ENCODE peak calls at places on chromosomes 2 and 18, in eight cellular contexts. V, N, K, L, E, J, M and A are unnamed samples.

GRCh38 chr18:31512203-31512764 is 14.3 kb downstream of the DSG2 start:
- DNase-seq in V (no peak), N (no peak), K (peak), L (no peak), E (no peak), J (no peak), M (no peak), A (no peak)

GRCh38 chr2:175015340-175015739 is 10.2 kb upstream of the CHN1 start:
- DNase-seq in V (no peak), N (no peak), K (no peak), L (no peak), E (no peak), J (no peak), M (no peak), A (no peak)

GRCh38 chr2:216777637-216778273 is 82.1 kb downstream of the TNP1 start:
- DNase-seq in V (no peak), N (no peak), K (peak), L (peak), E (peak), J (no peak), M (peak), A (no peak)

GRCh38 chr2:42135381-42136312 is 33.5 kb upstream of the EML4 start:
- DNase-seq in V (no peak), N (no peak), K (no peak), L (no peak), E (no peak), J (no peak), M (no peak), A (peak)

GRCh38 chr2:37907480-37908070 is 17.5 kb upstream of the RMDN2 start:
- DNase-seq in V (no peak), N (no peak), K (no peak), L (no peak), E (no peak), J (no peak), M (no peak), A (no peak)

GRCh38 chr2:162294949-162295348 is 23.5 kb downstream of the IFIH1 start:
- DNase-seq in V (no peak), N (no peak), K (no peak), L (no peak), E (no peak), J (no peak), M (no peak), A (no peak)

GRCh38 chr2:73050011-73050617 is 21.4 kb downstream of the SFXN5 start:
- DNase-seq in V (no peak), N (no peak), K (no peak), L (no peak), E (no peak), J (no peak), M (no peak), A (no peak)

GRCh38 chr18:26579941-26580618 is 31.7 kb upstream of the KCTD1 start:
- DNase-seq in V (no peak), N (peak), K (no peak), L (no peak), E (no peak), J (peak), M (no peak), A (no peak)

DNA sequence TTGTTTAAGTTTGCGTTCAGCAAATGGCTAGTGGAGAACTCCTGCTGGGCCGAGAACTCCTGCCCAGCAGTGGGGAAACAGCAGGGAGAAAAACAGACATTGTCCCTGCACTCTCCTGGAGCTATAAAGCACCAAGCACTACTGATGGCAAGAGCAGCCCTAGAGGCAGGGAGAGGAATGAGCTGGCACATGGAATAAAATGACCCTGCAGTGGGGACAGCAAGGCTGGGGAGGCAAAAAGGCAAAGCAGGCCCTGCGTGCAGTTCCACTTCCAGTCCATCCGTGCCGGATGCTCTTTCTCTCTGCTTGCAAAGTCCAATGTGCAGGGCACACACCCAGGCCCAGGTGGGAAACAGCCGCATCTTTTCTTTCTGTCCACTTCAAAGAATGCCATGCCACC is 415.5 kb downstream of the LRATD1 start:
- DNase-seq in V (no peak), N (no peak), K (no peak), L (no peak), E (no peak), J (no peak), M (no peak), A (no peak)
- TF ChIP-seq CTCF in V (no peak), N (no peak), K (no peak), L (no peak), E (no peak), J (no peak), M (no peak), A (no peak)

GRCh38 chr2:27737676-27738348 is 33.7 kb upstream of the MRPL33 start:
- DNase-seq in V (no peak), N (no peak), K (peak), L (peak), E (no peak), J (no peak), M (no peak), A (no peak)
- TF ChIP-seq CTCF in V (no peak), N (no peak), K (no peak), L (peak), E (no peak), J (no peak), M (no peak), A (no peak)

GRCh38 chr2:235740821-235741220 is 247.0 kb downstream of the AGAP1 start:
- DNase-seq in V (no peak), N (no peak), K (no peak), L (no peak), E (no peak), J (no peak), M (no peak), A (no peak)
- TF ChIP-seq CTCF in V (no peak), N (no peak), K (peak), L (peak), E (no peak), J (no peak), M (no peak), A (peak)

DNA sequence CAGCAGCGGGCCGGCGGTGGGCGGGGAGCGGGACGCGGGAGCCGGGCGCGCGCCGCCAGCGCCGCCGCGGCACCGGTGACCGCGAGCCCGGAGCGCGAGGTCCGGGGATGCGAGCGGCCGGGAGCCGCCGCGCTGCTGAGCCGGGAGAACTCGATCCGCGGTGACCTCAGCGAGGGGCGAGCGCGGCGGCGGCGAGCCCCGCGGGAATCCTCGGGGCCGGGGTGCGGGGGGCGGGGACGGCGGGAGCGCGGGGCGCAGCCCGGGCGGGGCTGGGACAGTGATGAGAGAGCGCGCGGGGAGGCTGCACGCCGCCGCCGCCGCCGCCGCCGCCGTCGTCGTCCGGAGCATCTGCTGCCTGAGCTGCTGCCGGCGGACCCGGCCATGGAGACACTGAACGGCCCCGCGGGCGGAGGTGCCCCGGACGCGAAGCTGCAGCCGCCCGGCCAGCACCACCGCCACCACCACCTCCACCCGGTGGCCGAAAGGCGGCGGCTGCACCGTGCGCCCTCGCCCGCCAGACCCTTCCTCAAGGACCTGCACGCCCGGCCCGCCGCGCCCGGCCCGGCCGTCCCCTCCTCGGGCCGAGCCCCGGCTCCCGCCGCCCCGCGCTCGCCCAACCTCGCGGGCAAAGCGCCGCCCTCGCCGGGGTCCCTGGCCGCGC is at the start of gene MTCL1:
- DNase-seq in V (no peak), N (peak), K (no peak), L (peak), E (peak), J (peak), M (peak), A (no peak)
- TF ChIP-seq CTCF in V (no peak), N (no peak), K (no peak), L (no peak), E (no peak), J (peak), M (no peak), A (peak)